ENCODE peak calls at places on chromosomes 7 and 10, in four cellular contexts. D is lung; W is astrocyte; K is CD8-positive, alpha-beta T cell. Z is an unnamed sample. For H3K4me1, the result is how much of the 10 kb centered on the place peaks cover.

GRCh38 chr10:47047127-47047504 is 135.9 kb downstream of the PTPN20 start:
- DNase-seq in D (no peak), K (no peak), W (no peak), Z (peak)

GRCh38 chr10:127563718-127564553 is 14.8 kb downstream of the NPS start:
- DNase-seq in D (peak), W (no peak), K (no peak), Z (peak)

GRCh38 chr10:51640120-51640819 is 59.1 kb downstream of the CSTF2T start:
- DNase-seq in W (no peak), K (no peak), D (no peak), Z (no peak)

GRCh38 chr10:22597142-22597541 is 117.2 kb downstream of the PIP4K2A start:
- DNase-seq in W (peak), D (no peak), K (no peak), Z (no peak)

GRCh38 chr10:491667-492424 is 197.6 kb downstream of the DIP2C start:
- DNase-seq in D (no peak), W (no peak), K (no peak), Z (no peak)

GRCh38 chr10:15141136-15142067 is 27.1 kb downstream of the NMT2 start:
- DNase-seq in K (no peak), D (no peak), W (peak), Z (no peak)

GRCh38 chr7:93205046-93205445 is 21.2 kb downstream of the HEPACAM2 start:
- DNase-seq in W (no peak), D (no peak), K (no peak), Z (no peak)

GRCh38 chr10:43863859-43864591 is 215.3 kb upstream of the ZNF32 start:
- DNase-seq in D (no peak), K (no peak), W (peak), Z (no peak)

GRCh38 chr10:86017841-86018734 is 348.5 kb downstream of the GRID1 start:
- DNase-seq in K (no peak), W (no peak), D (peak), Z (no peak)

GRCh38 chr7:72430531-72430930 is 18.4 kb upstream of the CALN1 start:
- DNase-seq in K (no peak), W (no peak), D (no peak), Z (no peak)

GRCh38 chr10:11293332-11293731 is 275.7 kb downstream of the CELF2 start:
- DNase-seq in W (no peak), D (no peak), K (no peak), Z (no peak)

GRCh38 chr10:49594594-49594993 is 15.5 kb upstream of the SLC18A3 start:
- DNase-seq in D (peak), K (no peak), W (peak), Z (peak)

GRCh38 chr7:36602975-36603887 is 121.1 kb downstream of the AOAH start:
- DNase-seq in K (no peak), D (no peak), W (no peak), Z (no peak)

GRCh38 chr7:36600314-36600682 is 124.0 kb downstream of the AOAH start:
- DNase-seq in K (no peak), D (peak), W (no peak), Z (no peak)

GRCh38 chr7:36600869-36601530 is 123.3 kb downstream of the AOAH start:
- DNase-seq in D (no peak), K (no peak), W (peak), Z (no peak)

GRCh38 chr7:36599645-36600313 is 124.5 kb downstream of the AOAH start:
- DNase-seq in D (no peak), W (no peak), K (no peak), Z (no peak)

GRCh38 chr7:36601596-36601995 is 122.7 kb downstream of the AOAH start:
- DNase-seq in D (no peak), W (peak), K (no peak), Z (no peak)
- H3K4me1 ChIP-seq in D (under half), W (under half), K (under half), Z (under half)

GRCh38 chr10:114663631-114664030 is 5.6 kb upstream of the ABLIM1 start:
- DNase-seq in W (no peak), K (no peak), D (no peak), Z (no peak)
- H3K4me1 ChIP-seq in W (under half), K (under half), D (under half), Z (under half)

GRCh38 chr10:114632869-114633715 is 25.0 kb downstream of the ABLIM1 start:
- DNase-seq in K (no peak), W (peak), D (peak), Z (no peak)
- H3K4me1 ChIP-seq in K (under half), W (under half), D (under half), Z (under half)

GRCh38 chr10:71971311-71971731 is 7.1 kb downstream of the CHST3 start:
- DNase-seq in W (no peak), K (no peak), D (no peak), Z (no peak)
- H3K4me1 ChIP-seq in W (half or more), K (under half), D (under half), Z (under half)

DNA sequence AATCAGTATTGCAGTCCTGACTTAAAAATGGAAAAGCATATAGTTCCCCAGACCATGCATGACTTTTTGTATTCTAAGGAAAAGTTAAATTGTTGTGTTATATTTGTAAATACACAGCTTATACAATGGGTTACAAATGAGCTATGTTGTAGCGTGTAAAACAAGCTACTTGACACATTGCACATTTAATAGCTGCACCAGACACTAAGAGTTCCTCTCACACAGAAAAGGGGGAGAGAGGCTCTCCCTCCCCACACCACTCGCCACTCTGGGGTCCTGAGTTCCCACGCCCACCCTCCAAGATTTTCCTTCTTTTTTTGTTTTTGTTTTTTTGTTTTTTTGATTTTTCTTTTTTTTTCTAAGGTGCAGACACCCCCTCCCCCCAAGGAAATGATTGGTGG is 6.3 kb downstream of the KLF6 start:
- DNase-seq in W (peak), K (no peak), D (no peak), Z (no peak)
- H3K4me1 ChIP-seq in W (half or more), K (half or more), D (under half), Z (under half)

GRCh38 chr7:137690635-137691034 is 156.1 kb downstream of the DGKI start:
- DNase-seq in D (no peak), W (no peak), K (no peak), Z (no peak)

GRCh38 chr7:137689761-137690160 is 157.0 kb downstream of the DGKI start:
- DNase-seq in D (no peak), W (no peak), K (no peak), Z (no peak)

GRCh38 chr7:137694405-137694804 is 152.4 kb downstream of the DGKI start:
- DNase-seq in W (no peak), K (no peak), D (no peak), Z (no peak)

GRCh38 chr7:137692399-137692798 is 154.4 kb downstream of the DGKI start:
- DNase-seq in W (no peak), K (no peak), D (no peak), Z (no peak)

DNA sequence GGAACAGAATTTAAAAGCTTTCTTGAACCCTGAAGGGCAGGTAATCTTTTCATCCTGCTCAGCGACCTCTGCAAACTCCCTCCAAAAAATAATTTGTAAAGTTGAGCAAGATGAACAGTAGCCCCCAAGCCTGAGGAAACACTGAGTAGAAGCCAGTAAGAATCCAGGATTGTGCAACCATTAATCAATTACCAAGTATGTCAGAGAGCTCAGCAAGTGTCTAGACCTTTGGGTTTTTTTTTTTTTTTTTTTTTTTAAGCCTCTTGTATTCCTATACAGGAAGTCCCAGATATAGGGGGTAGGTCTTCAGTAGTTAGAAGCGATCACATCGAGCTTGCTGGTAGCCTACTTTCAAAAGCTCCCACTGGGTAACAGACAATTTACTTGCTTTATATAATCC is 155.2 kb downstream of the DGKI start:
- DNase-seq in K (no peak), D (no peak), W (peak), Z (no peak)
- H3K4me1 ChIP-seq in K (under half), D (under half), W (under half), Z (under half)

DNA sequence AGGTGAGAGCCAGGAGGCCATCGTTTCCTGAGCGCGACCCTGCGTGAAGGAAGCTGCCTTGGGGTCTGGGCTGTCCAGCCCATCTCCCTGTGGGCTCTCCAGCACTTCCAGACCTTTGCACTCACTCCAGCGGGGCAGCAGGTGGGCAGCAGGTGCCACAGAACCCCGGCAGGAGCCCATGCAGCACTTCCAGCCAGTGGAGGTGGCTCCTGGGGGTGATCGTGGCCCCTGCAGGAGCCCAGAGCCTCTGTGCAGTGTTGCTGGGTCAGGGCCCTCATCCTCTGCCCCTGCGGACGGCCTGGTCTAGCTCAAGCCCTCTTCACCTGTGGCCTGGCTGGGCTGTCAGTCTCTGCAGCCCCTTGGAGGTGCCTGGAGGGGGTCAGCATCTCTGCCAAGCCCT is 59.9 kb downstream of the PWWP2B start:
- DNase-seq in D (no peak), W (no peak), K (no peak), Z (no peak)
- H3K4me1 ChIP-seq in D (under half), W (under half), K (under half), Z (under half)

GRCh38 chr10:101696632-101697031 is 1.7 kb upstream of the FBXW4 start:
- DNase-seq in K (no peak), W (no peak), D (no peak), Z (no peak)
- H3K4me1 ChIP-seq in K (under half), W (under half), D (under half), Z (under half)

DNA sequence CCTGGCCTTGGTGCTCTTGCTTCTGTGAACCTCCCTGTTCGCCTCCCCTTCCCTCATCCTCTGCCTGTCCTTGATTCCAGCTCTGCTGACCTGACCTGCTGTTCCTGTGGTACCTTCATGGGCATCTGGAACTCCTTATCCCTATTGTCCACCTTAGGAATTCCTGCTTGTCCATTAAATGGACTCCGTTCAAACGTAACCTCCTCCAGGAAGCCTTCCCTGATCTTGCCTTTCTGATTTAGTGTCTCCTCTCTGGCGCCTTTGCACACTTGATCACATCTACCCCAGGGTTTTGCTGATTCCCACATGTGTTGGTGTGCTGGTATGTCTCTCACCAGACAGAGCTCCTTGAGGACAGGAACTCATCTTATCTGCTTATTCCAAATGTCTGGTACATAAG is 20.9 kb downstream of the TSPAN15 start:
- DNase-seq in K (no peak), D (no peak), W (no peak), Z (no peak)
- H3K4me1 ChIP-seq in K (under half), D (under half), W (under half), Z (under half)